ENCODE peak calls at places on chromosomes 5 and 9, in five cellular contexts. N is heart right ventricle, J is stomach, F is IMR-90, V is fibroblast of lung. R is an unnamed sample. For H3K9me3, the result is how much of the 10 kb centered on the place peaks cover.

GRCh38 chr9:93826209-93826608 is 128.9 kb downstream of the BARX1 start:
- DNase-seq in N (no peak), J (no peak), F (no peak), V (no peak), R (no peak)

GRCh38 chr5:56589486-56589870 is 225.9 kb upstream of the MAP3K1 start:
- DNase-seq in N (no peak), J (no peak), F (no peak), V (no peak), R (no peak)

GRCh38 chr5:178224403-178224802 is 8.2 kb downstream of the PHYKPL start:
- DNase-seq in N (no peak), J (no peak), F (no peak), V (no peak), R (peak)

GRCh38 chr5:122661496-122662180 is 113.2 kb upstream of the SNX2 start:
- DNase-seq in N (no peak), J (no peak), F (no peak), V (peak), R (no peak)

GRCh38 chr9:26458054-26458453 is 434.5 kb downstream of the CAAP1 start:
- DNase-seq in N (no peak), J (no peak), F (no peak), V (no peak), R (no peak)

GRCh38 chr9:127406799-127407504 is 10.0 kb downstream of the SLC2A8 start:
- DNase-seq in N (no peak), J (no peak), F (no peak), V (no peak), R (no peak)

GRCh38 chr5:164742025-164742424 is 1236.6 kb downstream of the MAT2B start:
- DNase-seq in N (no peak), J (no peak), F (no peak), V (no peak), R (no peak)

GRCh38 chr5:178123094-178123986 is 7.5 kb upstream of the RMND5B start:
- DNase-seq in N (no peak), J (no peak), F (no peak), V (no peak), R (no peak)

GRCh38 chr9:132949709-132950108 is 5.3 kb upstream of the TSC1 start:
- DNase-seq in N (no peak), J (no peak), F (no peak), V (no peak), R (no peak)

GRCh38 chr9:132947751-132948150 is 3.3 kb upstream of the TSC1 start:
- DNase-seq in N (no peak), J (no peak), F (no peak), V (no peak), R (no peak)

GRCh38 chr9:132946624-132947295 is 2.3 kb upstream of the TSC1 start:
- DNase-seq in N (no peak), J (no peak), F (peak), V (peak), R (no peak)

GRCh38 chr9:132946216-132946615 is 1.8 kb upstream of the TSC1 start:
- DNase-seq in N (no peak), J (no peak), F (no peak), V (no peak), R (no peak)

GRCh38 chr9:132948482-132949050 is 4.2 kb upstream of the TSC1 start:
- DNase-seq in N (no peak), J (no peak), F (no peak), V (no peak), R (no peak)
- TF ChIP-seq CTCF in N (no peak), J (no peak), F (no peak), V (no peak), R (no peak)

GRCh38 chr5:151248651-151249050 is 4.3 kb upstream of the GM2A start:
- DNase-seq in N (no peak), J (no peak), F (no peak), V (no peak), R (no peak)
- H3K9me3 ChIP-seq in N (under half), J (under half), F (under half), V (under half), R (under half)

GRCh38 chr5:68443091-68443490 is 227.5 kb downstream of the PIK3R1 start:
- DNase-seq in N (no peak), J (no peak), F (no peak), V (no peak), R (no peak)
- TF ChIP-seq CTCF in N (no peak), J (no peak), F (no peak), V (no peak), R (no peak)

GRCh38 chr5:141303756-141304155 is at the start of gene SLC25A2:
- DNase-seq in N (no peak), J (no peak), F (no peak), V (no peak), R (no peak)
- H3K9me3 ChIP-seq in N (half or more), J (half or more), F (under half), V (under half), R (half or more)

GRCh38 chr5:147346006-147346561 is 111.3 kb downstream of the STK32A start:
- DNase-seq in N (no peak), J (no peak), F (no peak), V (no peak), R (no peak)
- TF ChIP-seq CTCF in N (no peak), J (no peak), F (no peak), V (no peak), R (no peak)

GRCh38 chr9:96771124-96771523 is 6.8 kb downstream of the ZNF510 start:
- DNase-seq in N (no peak), J (no peak), F (no peak), V (no peak), R (no peak)
- H3K9me3 ChIP-seq in N (half or more), J (half or more), F (under half), V (under half), R (half or more)

R was measured in psoas muscle.